ENCODE peak calls at places on chromosomes 7 and 10, in ten cellular contexts. V, U, T, L, X, D, R, B, E and I are unnamed samples.

GRCh38 chr7:17206354-17206905 is 92.0 kb upstream of the AHR start:
- DNase-seq in V (no peak), U (peak), T (no peak), L (no peak), X (no peak), D (no peak), R (no peak), B (no peak), E (no peak), I (no peak)

GRCh38 chr7:134695321-134695860 is 48.7 kb downstream of the BPGM start:
- DNase-seq in V (peak), U (no peak), T (no peak), L (no peak), X (peak), D (no peak), R (no peak), B (no peak), E (peak), I (no peak)

GRCh38 chr10:69130251-69130650 is 6.3 kb downstream of the VPS26A start:
- DNase-seq in V (peak), U (no peak), T (no peak), L (no peak), X (peak), D (no peak), R (peak), B (no peak), E (no peak), I (no peak)

GRCh38 chr7:155901176-155901575 is 88.9 kb upstream of the SHH start:
- DNase-seq in V (no peak), U (no peak), T (no peak), L (peak), X (no peak), D (no peak), R (no peak), B (no peak), E (no peak), I (no peak)

GRCh38 chr10:120423350-120424197 is 33.5 kb upstream of the PLPP4 start:
- DNase-seq in V (peak), U (peak), T (peak), L (no peak), X (peak), D (peak), R (peak), B (no peak), E (no peak), I (no peak)

GRCh38 chr7:29866490-29866930 is 60.2 kb downstream of the WIPF3 start:
- DNase-seq in V (peak), U (no peak), T (no peak), L (no peak), X (peak), D (peak), R (peak), B (no peak), E (peak), I (no peak)

GRCh38 chr7:141103847-141104429 is 30.1 kb downstream of the TMEM178B start:
- DNase-seq in V (no peak), U (no peak), T (no peak), L (no peak), X (no peak), D (no peak), R (no peak), B (no peak), E (no peak), I (no peak)

GRCh38 chr7:93890464-93891068 is at the start of gene TFPI2:
- DNase-seq in V (peak), U (peak), T (peak), L (peak), X (peak), D (no peak), R (peak), B (peak), E (peak), I (peak)

GRCh38 chr7:25835191-25835590 is 316.8 kb upstream of the NFE2L3 start:
- DNase-seq in V (peak), U (no peak), T (no peak), L (no peak), X (peak), D (no peak), R (no peak), B (no peak), E (no peak), I (no peak)

GRCh38 chr7:50607524-50608125 is 42.4 kb upstream of the DDC start:
- DNase-seq in V (no peak), U (no peak), T (no peak), L (no peak), X (peak), D (no peak), R (no peak), B (no peak), E (no peak), I (peak)

GRCh38 chr7:65216469-65216868 is 157.2 kb upstream of the ZNF92 start:
- DNase-seq in V (peak), U (peak), T (peak), L (peak), X (peak), D (peak), R (peak), B (no peak), E (peak), I (peak)

GRCh38 chr7:14210075-14210474 is 220.6 kb upstream of the ETV1 start:
- DNase-seq in V (no peak), U (no peak), T (no peak), L (no peak), X (no peak), D (no peak), R (no peak), B (no peak), E (no peak), I (no peak)

GRCh38 chr7:111987115-111987826 is 218.9 kb downstream of the DOCK4 start:
- DNase-seq in V (peak), U (no peak), T (no peak), L (no peak), X (peak), D (no peak), R (peak), B (no peak), E (no peak), I (no peak)

GRCh38 chr10:7887417-7887816 is 69.1 kb downstream of the TAF3 start:
- DNase-seq in V (peak), U (no peak), T (no peak), L (no peak), X (peak), D (no peak), R (peak), B (no peak), E (no peak), I (no peak)

GRCh38 chr7:88429382-88429781 is 122.7 kb upstream of the STEAP4 start:
- DNase-seq in V (no peak), U (no peak), T (no peak), L (no peak), X (peak), D (no peak), R (no peak), B (no peak), E (no peak), I (no peak)

GRCh38 chr10:60446070-60446833 is 56.6 kb upstream of the ANK3 start:
- DNase-seq in V (peak), U (no peak), T (no peak), L (no peak), X (no peak), D (no peak), R (peak), B (no peak), E (no peak), I (no peak)

GRCh38 chr7:71613316-71613715 is 481.4 kb downstream of the GALNT17 start:
- DNase-seq in V (no peak), U (no peak), T (no peak), L (no peak), X (peak), D (peak), R (no peak), B (no peak), E (no peak), I (no peak)

GRCh38 chr7:130381468-130382312 is 1.4 kb downstream of the CPA1 start:
- DNase-seq in V (no peak), U (no peak), T (peak), L (no peak), X (no peak), D (no peak), R (no peak), B (peak), E (no peak), I (no peak)
- TF ChIP-seq CTCF in V (peak), U (peak), T (peak), L (no peak), X (no peak), D (no peak), R (peak), B (no peak), E (no peak), I (no peak)

DNA sequence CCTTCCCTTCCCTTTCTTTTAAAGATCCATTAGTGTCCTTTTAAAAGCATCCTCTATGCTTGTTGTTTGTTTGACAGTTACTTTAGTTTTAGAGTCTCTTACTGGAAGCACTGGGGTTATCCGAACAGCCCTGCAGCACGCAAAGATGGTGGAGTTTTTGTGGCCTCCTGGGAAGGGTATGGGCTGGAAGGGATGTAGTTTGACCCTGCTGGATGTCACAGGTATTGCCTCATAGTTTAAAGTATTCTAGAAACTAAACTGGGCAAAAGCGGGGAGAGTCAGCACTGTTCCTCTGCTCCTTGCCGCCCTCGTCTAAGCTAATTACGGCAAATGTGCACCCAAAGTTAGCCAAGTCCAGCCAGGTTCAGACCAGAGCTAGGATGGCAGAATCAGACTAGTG is 35.8 kb upstream of the GNAI1 start:
- DNase-seq in V (no peak), U (no peak), T (no peak), L (no peak), X (no peak), D (no peak), R (no peak), B (no peak), E (no peak), I (no peak)
- TF ChIP-seq CTCF in V (peak), U (no peak), T (no peak), L (no peak), X (peak), D (no peak), R (peak), B (no peak), E (no peak), I (peak)

DNA sequence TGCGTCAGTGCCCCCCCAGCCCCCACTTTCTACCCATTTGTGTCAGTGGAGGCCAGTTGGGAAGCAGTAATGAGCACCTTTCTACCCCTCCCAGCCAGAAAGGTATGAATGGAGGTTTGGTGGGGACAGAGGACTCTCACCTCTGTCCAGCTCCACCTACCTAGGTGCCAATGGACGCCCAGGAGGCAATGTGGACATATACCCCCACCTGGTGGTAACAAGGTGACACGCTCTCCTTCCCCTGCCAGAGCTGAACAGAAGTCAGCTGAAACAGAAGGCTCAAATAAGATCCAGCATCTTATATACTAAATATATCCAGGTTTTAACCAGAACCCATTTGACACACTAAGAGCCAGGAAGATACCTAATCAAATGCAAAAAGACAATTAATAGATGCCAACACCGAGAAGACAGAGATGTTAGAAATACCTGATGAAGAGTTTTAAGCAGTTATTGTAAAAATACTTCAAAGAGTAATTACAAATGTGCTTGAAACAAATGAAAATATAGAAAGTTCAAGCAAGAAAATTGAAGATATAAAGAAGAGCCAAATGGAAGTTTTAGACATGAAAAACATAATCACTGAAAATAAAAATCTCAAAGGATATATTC is 18.4 kb upstream of the SORCS3 start:
- DNase-seq in V (no peak), U (peak), T (no peak), L (no peak), X (peak), D (no peak), R (peak), B (no peak), E (no peak), I (no peak)
- TF ChIP-seq CTCF in V (peak), U (peak), T (no peak), L (peak), X (peak), D (no peak), R (peak), B (peak), E (no peak), I (peak)

DNA sequence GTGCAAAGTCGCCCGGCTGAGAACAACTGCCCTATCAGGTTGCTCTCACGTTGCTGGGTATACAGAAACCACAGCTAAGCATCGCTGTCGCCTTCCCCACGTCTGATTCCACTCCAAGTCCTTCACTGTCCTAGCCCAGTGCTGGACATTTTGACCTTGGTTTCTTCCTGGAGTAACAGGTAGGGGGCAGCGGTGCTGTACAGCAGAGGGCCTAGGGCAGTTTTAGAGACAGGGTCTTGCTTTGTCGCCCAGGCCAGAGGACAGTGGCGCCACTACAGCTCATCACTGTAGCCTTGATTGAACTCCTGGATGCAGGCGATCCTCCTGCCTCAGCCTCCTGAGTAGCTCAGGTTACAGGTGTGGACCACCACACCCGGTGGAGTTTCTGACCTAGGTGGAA is 2.6 kb downstream of the CLDN15 start:
- DNase-seq in V (no peak), U (peak), T (no peak), L (no peak), X (no peak), D (no peak), R (no peak), B (no peak), E (no peak), I (no peak)
- TF ChIP-seq CTCF in V (peak), U (peak), T (no peak), L (peak), X (peak), D (peak), R (peak), B (peak), E (no peak), I (peak)

DNA sequence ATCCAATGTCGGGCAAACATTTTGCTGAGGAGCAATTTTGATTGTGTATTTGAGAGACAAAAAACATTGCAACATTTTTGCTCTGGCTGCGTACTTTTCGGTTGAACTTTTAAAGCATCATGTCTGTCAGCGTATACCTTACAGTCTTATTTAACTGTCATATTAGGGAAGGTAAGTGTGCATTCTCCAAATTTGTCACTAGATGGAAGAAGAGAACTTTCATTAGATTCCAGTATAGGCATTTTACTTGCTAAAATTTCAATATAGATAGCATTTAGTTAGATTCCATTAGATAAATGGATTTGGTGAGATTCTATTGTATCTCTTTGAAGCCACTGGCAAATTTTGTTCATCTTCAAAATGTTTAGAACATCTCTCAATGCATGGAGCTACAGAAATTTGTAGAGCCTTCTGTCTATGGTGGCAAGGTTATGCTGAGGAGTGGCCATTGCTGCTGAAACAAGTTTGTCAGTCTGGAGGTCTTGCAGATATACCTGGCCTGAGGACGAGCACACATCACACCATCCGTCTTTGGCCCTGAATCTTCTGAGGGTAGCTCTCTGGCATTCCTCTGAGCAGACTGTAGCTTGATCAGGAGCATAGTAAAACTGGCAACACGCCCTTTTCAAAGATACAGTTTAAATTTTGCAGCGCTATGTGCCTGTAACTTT is 437.5 kb upstream of the MBL2 start:
- DNase-seq in V (peak), U (peak), T (no peak), L (no peak), X (peak), D (no peak), R (peak), B (no peak), E (no peak), I (no peak)
- TF ChIP-seq CTCF in V (no peak), U (peak), T (no peak), L (peak), X (no peak), D (no peak), R (peak), B (peak), E (no peak), I (peak)

GRCh38 chr10:89414146-89414878 is at the start of gene IFIT5:
- DNase-seq in V (peak), U (peak), T (peak), L (peak), X (peak), D (peak), R (peak), B (peak), E (peak), I (peak)
- TF ChIP-seq CTCF in V (no peak), U (peak), T (no peak), L (no peak), X (no peak), D (peak), R (no peak), B (no peak), E (no peak), I (no peak)

DNA sequence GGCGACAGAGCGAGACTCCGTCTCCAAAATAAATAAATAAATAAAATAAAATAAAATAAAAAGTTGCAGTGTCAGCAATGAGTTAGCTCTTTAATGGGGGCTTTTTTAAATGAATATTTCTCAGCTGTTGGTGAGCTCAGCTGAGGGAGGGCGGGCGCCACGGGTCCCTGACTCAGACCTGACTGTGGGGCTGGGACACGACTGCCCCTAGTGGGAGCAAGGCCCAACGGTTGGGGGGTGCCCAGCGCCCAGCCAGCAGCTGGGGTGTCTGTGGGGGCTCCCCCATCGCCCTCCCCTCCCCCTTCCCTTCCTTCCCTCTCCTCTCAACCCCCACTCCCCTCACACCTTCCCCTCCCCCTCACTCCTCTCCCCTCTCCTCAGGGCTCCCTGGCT is 46.6 kb downstream of the PWWP2B start:
- DNase-seq in V (peak), U (no peak), T (no peak), L (peak), X (peak), D (no peak), R (no peak), B (peak), E (peak), I (no peak)
- TF ChIP-seq CTCF in V (peak), U (peak), T (peak), L (no peak), X (peak), D (no peak), R (peak), B (peak), E (no peak), I (peak)

DNA sequence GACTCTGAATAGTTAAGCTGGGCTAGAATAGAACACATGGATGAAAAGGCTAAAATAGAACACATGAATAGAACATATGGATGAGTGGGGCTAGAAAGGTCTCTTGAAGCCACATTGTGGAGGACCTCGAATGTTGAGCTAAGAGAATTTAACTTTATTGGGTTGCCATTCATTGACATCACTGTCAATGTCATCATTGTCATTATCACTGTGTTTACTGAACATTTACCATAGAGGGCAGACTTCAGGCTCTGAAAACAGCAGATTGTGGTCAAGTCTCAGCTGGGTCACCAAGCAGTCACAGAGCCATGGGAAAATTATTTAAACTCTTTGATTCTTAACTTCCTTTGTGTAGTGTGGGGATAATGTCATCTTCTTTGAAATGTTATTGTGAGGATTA is 80.4 kb downstream of the WDFY4 start:
- DNase-seq in V (no peak), U (no peak), T (no peak), L (no peak), X (no peak), D (no peak), R (no peak), B (no peak), E (no peak), I (no peak)
- TF ChIP-seq CTCF in V (no peak), U (no peak), T (no peak), L (no peak), X (no peak), D (no peak), R (no peak), B (no peak), E (no peak), I (no peak)